ENCODE peak calls at places on chromosomes 11 and 22, in five cellular contexts. R is RWPE1; N is GM10248; W is CD8-positive, alpha-beta memory T cell; T is hippocampal formation. Z is an unnamed sample.

GRCh38 chr11:93468286-93468685 is 74.9 kb downstream of the SMCO4 start:
- DNase-seq in R (no peak), W (no peak), N (no peak), T (no peak), Z (no peak)

GRCh38 chr11:120230433-120231071 is 9.4 kb upstream of the POU2F3 start:
- DNase-seq in R (no peak), N (no peak), T (no peak), W (no peak), Z (no peak)

GRCh38 chr11:7423946-7424345 is 61.4 kb upstream of the OLFML1 start:
- DNase-seq in W (no peak), R (no peak), N (no peak), T (no peak), Z (no peak)

GRCh38 chr11:119267645-119268044 is 49.3 kb downstream of the MCAM start:
- DNase-seq in R (no peak), N (no peak), W (no peak), T (no peak), Z (no peak)

GRCh38 chr11:68173926-68174325 is 39.2 kb downstream of the KMT5B start:
- DNase-seq in T (no peak), R (no peak), N (no peak), W (no peak), Z (no peak)

GRCh38 chr22:19666663-19667593 is 47.4 kb upstream of the SEPTIN5 start:
- DNase-seq in N (peak), W (no peak), T (no peak), R (no peak), Z (no peak)

GRCh38 chr11:86291466-86292262 is 10.4 kb upstream of the HIKESHI start:
- DNase-seq in W (peak), N (peak), R (peak), T (peak), Z (no peak)

GRCh38 chr11:67040147-67040546 is 16.5 kb upstream of the RHOD start:
- DNase-seq in R (no peak), N (no peak), T (no peak), W (no peak), Z (no peak)

GRCh38 chr22:30205281-30206115 is 41.1 kb downstream of the LIF start:
- DNase-seq in N (no peak), R (peak), T (no peak), W (no peak), Z (no peak)

GRCh38 chr22:40377931-40378330 is 7.5 kb downstream of the SGSM3 start:
- DNase-seq in W (no peak), N (no peak), T (no peak), R (peak), Z (no peak)

GRCh38 chr22:49685116-49685515 is 142.6 kb downstream of the BRD1 start:
- DNase-seq in T (no peak), N (no peak), R (no peak), W (no peak), Z (no peak)

GRCh38 chr11:1218788-1219445 is 3.9 kb upstream of the MUC5B start:
- DNase-seq in T (no peak), R (no peak), W (no peak), N (no peak), Z (no peak)

GRCh38 chr11:33842236-33842915 is 49.5 kb downstream of the LMO2 start:
- DNase-seq in R (no peak), T (no peak), N (no peak), W (no peak), Z (no peak)

GRCh38 chr11:48083427-48083826 is 103.1 kb downstream of the PTPRJ start:
- DNase-seq in R (no peak), N (no peak), T (no peak), W (no peak), Z (no peak)

GRCh38 chr11:65891180-65892136 is 985 bp downstream of the CCDC85B start:
- DNase-seq in N (no peak), T (no peak), R (no peak), W (no peak), Z (no peak)

GRCh38 chr11:47941907-47942558 is 38.3 kb upstream of the PTPRJ start:
- DNase-seq in N (no peak), R (no peak), W (no peak), T (peak), Z (peak)

GRCh38 chr11:87331273-87331672 is 293.5 kb downstream of the TMEM135 start:
- DNase-seq in N (no peak), R (no peak), T (no peak), W (no peak), Z (no peak)

GRCh38 chr11:132456735-132457328 is 1075.5 kb downstream of the OPCML start:
- DNase-seq in W (no peak), R (no peak), T (no peak), N (no peak), Z (no peak)

GRCh38 chr22:25090225-25090651 is 109.4 kb upstream of the CRYBB3 start:
- DNase-seq in W (no peak), T (no peak), R (no peak), N (no peak), Z (no peak)

GRCh38 chr11:57793711-57794110 is 32.1 kb downstream of the CTNND1 start:
- DNase-seq in W (no peak), R (no peak), N (no peak), T (no peak), Z (no peak)

GRCh38 chr11:108733479-108734116 is 68.7 kb downstream of the DDX10 start:
- DNase-seq in N (peak), R (peak), W (peak), T (no peak), Z (no peak)

GRCh38 chr22:48798281-48799226 is 1029.1 kb downstream of the BRD1 start:
- DNase-seq in R (no peak), W (no peak), T (no peak), N (no peak), Z (no peak)

GRCh38 chr11:76212086-76213035 is 6.1 kb upstream of the WNT11 start:
- DNase-seq in R (no peak), W (no peak), N (no peak), T (no peak), Z (no peak)

GRCh38 chr22:37794376-37794775 is 13.4 kb upstream of the GCAT start:
- DNase-seq in T (no peak), W (no peak), N (no peak), R (no peak), Z (no peak)

GRCh38 chr11:44016129-44016528 is 31.7 kb upstream of the ACCSL start:
- DNase-seq in T (no peak), W (no peak), N (no peak), R (no peak), Z (peak)

GRCh38 chr22:46142548-46143490 is 7.5 kb upstream of the PPARA start:
- DNase-seq in R (no peak), T (no peak), W (no peak), N (no peak), Z (no peak)

GRCh38 chr22:29729161-29729560 is 9.4 kb downstream of the CABP7 start:
- DNase-seq in T (no peak), R (no peak), W (no peak), N (no peak), Z (no peak)

GRCh38 chr11:120055646-120056045 is 82.3 kb downstream of the TRIM29 start:
- DNase-seq in W (no peak), N (no peak), R (peak), T (no peak), Z (no peak)

GRCh38 chr11:93921695-93922468 is 71.5 kb upstream of the VSTM5 start:
- DNase-seq in W (no peak), T (no peak), N (peak), R (peak), Z (peak)

GRCh38 chr22:30433227-30433626 is 7.7 kb downstream of the MTFP1 start:
- DNase-seq in T (no peak), R (no peak), N (no peak), W (no peak), Z (no peak)

GRCh38 chr11:93655581-93656255 is 5.8 kb upstream of the CEP295 start:
- DNase-seq in T (no peak), N (no peak), R (no peak), W (no peak), Z (no peak)

GRCh38 chr11:14898286-14899086 is 6.5 kb upstream of the CYP2R1 start:
- DNase-seq in W (no peak), N (no peak), R (no peak), T (no peak), Z (no peak)

GRCh38 chr11:77474509-77475070 is 696 bp upstream of the PAK1 start:
- DNase-seq in W (no peak), R (peak), N (no peak), T (no peak), Z (no peak)

GRCh38 chr11:57638811-57639320 is 10.8 kb downstream of the YPEL4 start:
- DNase-seq in N (no peak), W (no peak), T (no peak), R (no peak), Z (no peak)

GRCh38 chr11:131504199-131504949 is 134.0 kb downstream of the NTM start:
- DNase-seq in W (no peak), N (no peak), R (no peak), T (peak), Z (no peak)

GRCh38 chr11:369336-370018 is at the start of gene B4GALNT4:
- DNase-seq in W (no peak), N (no peak), T (peak), R (peak), Z (no peak)